ENCODE peak calls at places on chromosomes 16 and 17, in seven cellular contexts. V is mesendoderm, B is neuronal stem cell, S is mesenchymal stem cell, K is IMR-90, F is trophoblast cell, Y is H1. Q is an unnamed sample.

GRCh38 chr16:67396159-67396774 is 3.0 kb upstream of the TPPP3 start:
- DNase-seq in V (peak), B (peak), S (peak), K (peak), F (peak), Y (peak), Q (peak)

GRCh38 chr17:20174588-20175265 is 165.6 kb downstream of the SPECC1 start:
- DNase-seq in V (no peak), B (no peak), S (peak), K (peak), F (peak), Y (no peak), Q (no peak)

GRCh38 chr16:56871172-56871593 is 6.2 kb downstream of the SLC12A3 start:
- DNase-seq in V (no peak), B (no peak), S (peak), K (peak), F (peak), Y (no peak), Q (no peak)

GRCh38 chr16:4136229-4136813 is 20.1 kb upstream of the ADCY9 start:
- DNase-seq in V (peak), B (no peak), S (no peak), K (no peak), F (peak), Y (no peak), Q (peak)

GRCh38 chr17:78583091-78583490 is 5.9 kb upstream of the DNAH17 start:
- DNase-seq in V (peak), B (no peak), S (peak), K (no peak), F (peak), Y (no peak), Q (peak)

GRCh38 chr16:26645629-26646028 is 421.1 kb upstream of the C16orf82 start:
- DNase-seq in V (peak), B (peak), S (no peak), K (no peak), F (no peak), Y (peak), Q (peak)

GRCh38 chr17:77631307-77631706 is 327.2 kb upstream of the TNRC6C start:
- DNase-seq in V (no peak), B (no peak), S (no peak), K (no peak), F (no peak), Y (no peak), Q (no peak)

GRCh38 chr17:43766413-43767052 is 7.9 kb upstream of the SOST start:
- DNase-seq in V (peak), B (peak), S (peak), K (peak), F (peak), Y (peak), Q (peak)

GRCh38 chr17:39213852-39214251 is 11.9 kb downstream of the STAC2 start:
- DNase-seq in V (peak), B (no peak), S (no peak), K (peak), F (peak), Y (no peak), Q (no peak)

GRCh38 chr17:55444471-55445441 is 23.1 kb upstream of the MMD start:
- DNase-seq in V (no peak), B (no peak), S (peak), K (peak), F (no peak), Y (no peak), Q (no peak)

GRCh38 chr16:10736926-10737625 is 6.6 kb upstream of the NUBP1 start:
- DNase-seq in V (peak), B (peak), S (peak), K (peak), F (peak), Y (peak), Q (peak)

GRCh38 chr17:3475812-3476686 is at the start of gene ASPA:
- DNase-seq in V (no peak), B (no peak), S (no peak), K (peak), F (no peak), Y (no peak), Q (no peak)

GRCh38 chr17:2680961-2681360 is 30.6 kb downstream of the CLUH start:
- DNase-seq in V (no peak), B (no peak), S (no peak), K (no peak), F (no peak), Y (no peak), Q (no peak)

GRCh38 chr16:82699262-82699661 is 72.5 kb downstream of the CDH13 start:
- DNase-seq in V (no peak), B (no peak), S (no peak), K (no peak), F (no peak), Y (no peak), Q (no peak)

GRCh38 chr17:4014148-4014927 is 50.1 kb upstream of the ATP2A3 start:
- DNase-seq in V (no peak), B (no peak), S (no peak), K (no peak), F (no peak), Y (no peak), Q (no peak)

GRCh38 chr17:7292729-7293128 is 1.7 kb downstream of the YBX2 start:
- DNase-seq in V (no peak), B (no peak), S (no peak), K (no peak), F (no peak), Y (no peak), Q (no peak)

GRCh38 chr17:28864991-28865849 is 10.4 kb downstream of the ERAL1 start:
- DNase-seq in V (peak), B (no peak), S (no peak), K (no peak), F (peak), Y (no peak), Q (no peak)

GRCh38 chr16:29007865-29008593 is 23.2 kb downstream of the LAT start:
- DNase-seq in V (no peak), B (no peak), S (no peak), K (peak), F (no peak), Y (no peak), Q (no peak)

GRCh38 chr17:37698132-37698615 is 46.7 kb downstream of the HNF1B start:
- DNase-seq in V (no peak), B (no peak), S (peak), K (peak), F (no peak), Y (no peak), Q (no peak)

GRCh38 chr17:37124074-37124824 is 175.5 kb downstream of the AATF start:
- DNase-seq in V (peak), B (no peak), S (peak), K (peak), F (no peak), Y (no peak), Q (no peak)

GRCh38 chr17:81123052-81124048 is 42.0 kb upstream of the PVALEF start:
- DNase-seq in V (no peak), B (no peak), S (no peak), K (no peak), F (no peak), Y (no peak), Q (no peak)

GRCh38 chr16:27366687-27367462 is 35.1 kb upstream of the IL21R start:
- DNase-seq in V (no peak), B (no peak), S (no peak), K (no peak), F (no peak), Y (no peak), Q (no peak)

GRCh38 chr17:29148790-29149430 is 31.3 kb downstream of the MYO18A start:
- DNase-seq in V (peak), B (peak), S (peak), K (peak), F (peak), Y (peak), Q (peak)

GRCh38 chr16:11977206-11978041 is 890 bp downstream of the SNX29 start:
- DNase-seq in V (no peak), B (no peak), S (peak), K (peak), F (no peak), Y (peak), Q (no peak)

GRCh38 chr16:81866820-81867440 is 87.8 kb downstream of the PLCG2 start:
- DNase-seq in V (no peak), B (no peak), S (no peak), K (no peak), F (peak), Y (no peak), Q (no peak)

GRCh38 chr16:77359065-77359502 is 75.8 kb downstream of the ADAMTS18 start:
- DNase-seq in V (no peak), B (peak), S (peak), K (peak), F (no peak), Y (no peak), Q (no peak)

GRCh38 chr17:63696381-63696961 is 3.5 kb downstream of the LIMD2 start:
- DNase-seq in V (peak), B (peak), S (peak), K (no peak), F (peak), Y (peak), Q (peak)

GRCh38 chr16:85225721-85226120 is 113.4 kb upstream of the CIBAR2 start:
- DNase-seq in V (no peak), B (no peak), S (no peak), K (no peak), F (no peak), Y (no peak), Q (no peak)

GRCh38 chr17:6488008-6488539 is 43.8 kb downstream of the PIMREG start:
- DNase-seq in V (peak), B (no peak), S (no peak), K (no peak), F (peak), Y (no peak), Q (no peak)

GRCh38 chr17:78409191-78409621 is 30.8 kb downstream of the PGS1 start:
- DNase-seq in V (no peak), B (no peak), S (no peak), K (no peak), F (no peak), Y (no peak), Q (no peak)

GRCh38 chr16:3007059-3007956 is 5.4 kb upstream of the CLDN9 start:
- DNase-seq in V (peak), B (no peak), S (no peak), K (no peak), F (no peak), Y (no peak), Q (peak)

GRCh38 chr16:12387311-12387710 is 410.8 kb downstream of the SNX29 start:
- DNase-seq in V (no peak), B (no peak), S (no peak), K (no peak), F (no peak), Y (no peak), Q (no peak)

GRCh38 chr16:66517586-66518263 is 32.2 kb downstream of the TK2 start:
- DNase-seq in V (no peak), B (no peak), S (no peak), K (no peak), F (no peak), Y (no peak), Q (no peak)

GRCh38 chr17:78664476-78665384 is 87.5 kb upstream of the DNAH17 start:
- DNase-seq in V (no peak), B (no peak), S (peak), K (peak), F (peak), Y (no peak), Q (no peak)

GRCh38 chr16:30382398-30383015 is at the start of gene SEPTIN1:
- DNase-seq in V (no peak), B (no peak), S (no peak), K (no peak), F (no peak), Y (no peak), Q (no peak)

GRCh38 chr17:77180503-77181330 is 39.9 kb downstream of the SEC14L1 start:
- DNase-seq in V (no peak), B (no peak), S (no peak), K (no peak), F (no peak), Y (no peak), Q (no peak)

GRCh38 chr16:50812046-50812445 is 70.2 kb downstream of the CYLD start:
- DNase-seq in V (no peak), B (no peak), S (no peak), K (no peak), F (no peak), Y (no peak), Q (no peak)
- H2BK120ac ChIP-seq in V (no peak), B (no peak), S (no peak), K (no peak), F (no peak), Y (no peak), Q (no peak)

GRCh38 chr16:189604-190186 is 9.4 kb downstream of the HBQ1 start:
- DNase-seq in V (no peak), B (no peak), S (no peak), K (no peak), F (no peak), Y (no peak), Q (no peak)

GRCh38 chr16:185691-186090 is 5.4 kb downstream of the HBQ1 start:
- DNase-seq in V (no peak), B (no peak), S (no peak), K (no peak), F (no peak), Y (no peak), Q (no peak)

GRCh38 chr16:187330-187729 is 7.1 kb downstream of the HBQ1 start:
- DNase-seq in V (no peak), B (no peak), S (no peak), K (no peak), F (no peak), Y (no peak), Q (no peak)

GRCh38 chr16:191783-192294 is 11.6 kb downstream of the HBQ1 start:
- DNase-seq in V (no peak), B (no peak), S (no peak), K (peak), F (peak), Y (no peak), Q (no peak)

DNA sequence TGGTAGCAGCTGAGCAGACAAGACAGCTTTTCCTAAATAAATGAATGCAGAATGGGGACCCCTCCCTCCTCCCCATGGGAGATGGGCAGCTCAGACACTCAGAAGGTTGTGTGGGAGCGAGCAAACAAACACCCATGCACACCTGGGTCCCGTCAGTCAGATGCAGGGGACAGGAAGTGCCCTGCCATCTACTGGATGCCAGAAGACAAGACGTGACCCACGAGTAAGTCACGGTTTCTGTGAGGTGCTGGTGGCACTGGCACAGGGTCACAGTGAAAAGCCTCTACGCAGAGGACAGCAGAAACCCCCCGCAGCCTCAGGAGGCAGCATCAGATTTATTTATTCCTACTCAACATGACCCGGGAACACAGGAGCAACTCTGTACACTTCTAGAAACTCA is 8.4 kb downstream of the HBQ1 start:
- DNase-seq in V (peak), B (no peak), S (no peak), K (no peak), F (no peak), Y (no peak), Q (no peak)
- H3K4ac ChIP-seq in V (no peak), B (no peak), S (no peak), K (no peak), F (no peak), Y (no peak), Q (no peak)

GRCh38 chr17:32731556-32732295 is 145.2 kb downstream of the MYO1D start:
- DNase-seq in V (no peak), B (no peak), S (no peak), K (no peak), F (no peak), Y (no peak), Q (no peak)
- H2BK120ac ChIP-seq in V (no peak), B (no peak), S (no peak), K (no peak), F (no peak), Y (no peak), Q (no peak)

DNA sequence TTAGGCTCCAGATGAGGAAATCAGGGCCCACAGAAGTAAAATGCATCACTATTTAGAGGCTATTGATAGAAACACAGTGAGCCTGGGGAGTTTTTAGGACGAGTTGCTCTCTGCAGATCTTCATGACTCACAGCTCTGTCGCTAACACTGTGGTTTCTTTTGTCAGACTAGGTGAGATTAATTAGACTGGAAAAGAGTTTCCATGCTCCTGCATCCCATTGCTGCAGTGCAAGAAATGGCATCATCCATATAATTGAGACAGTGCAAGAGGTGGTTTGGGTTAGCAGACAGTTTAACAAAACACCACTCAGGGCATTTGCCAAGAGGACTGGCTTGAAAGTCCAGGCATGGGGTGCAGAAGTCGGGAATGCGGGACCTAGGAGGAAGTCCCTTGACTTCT is 198.8 kb upstream of the CACNG5 start:
- DNase-seq in V (no peak), B (no peak), S (peak), K (peak), F (no peak), Y (no peak), Q (no peak)
- H3K4ac ChIP-seq in V (no peak), B (no peak), S (no peak), K (no peak), F (no peak), Y (no peak), Q (no peak)

DNA sequence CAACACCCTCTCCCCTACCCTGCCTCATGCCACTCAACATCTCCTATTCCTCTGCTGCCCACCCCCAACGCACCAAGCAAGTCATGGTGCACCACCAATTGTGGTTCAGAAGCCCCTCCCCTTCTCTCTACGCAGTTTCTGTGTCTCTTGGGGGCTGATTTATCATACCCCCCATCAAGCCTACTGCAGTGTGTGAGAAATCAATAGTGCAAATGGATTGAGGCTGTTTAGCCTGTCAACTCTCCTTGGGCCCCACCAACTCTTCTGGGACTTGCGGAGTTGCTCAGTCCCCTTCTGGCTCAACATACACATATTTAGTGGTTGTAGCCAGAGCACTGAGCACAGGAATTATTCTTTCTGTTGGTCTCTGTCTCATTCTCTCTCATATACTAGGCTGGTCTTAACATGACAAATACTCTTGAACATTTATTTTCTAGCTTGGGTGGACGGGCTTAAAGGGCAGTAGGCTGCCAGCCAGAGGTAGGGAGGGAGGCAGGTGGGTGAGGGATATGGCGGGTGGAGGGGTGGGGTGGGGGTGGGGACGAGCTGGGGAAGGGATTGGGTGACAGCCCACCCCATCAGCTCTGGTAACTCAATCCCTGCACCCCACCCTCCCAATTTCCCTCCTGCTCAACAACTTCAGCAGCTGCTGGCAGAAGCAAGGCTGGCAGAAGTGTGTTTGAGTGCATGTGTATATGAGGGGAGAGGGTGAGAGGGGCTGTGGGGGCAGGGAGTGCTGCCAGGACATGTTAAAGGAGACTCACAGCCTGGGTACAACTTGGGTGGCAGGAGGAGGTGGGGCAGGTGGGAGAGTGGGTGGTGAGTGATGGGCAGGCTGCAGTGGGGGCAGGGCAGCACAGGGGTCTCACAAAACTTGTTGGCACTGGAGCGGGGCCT is 4.9 kb downstream of the RARA start:
- DNase-seq in V (no peak), B (no peak), S (no peak), K (no peak), F (no peak), Y (no peak), Q (no peak)
- H2BK120ac ChIP-seq in V (no peak), B (no peak), S (peak), K (peak), F (no peak), Y (no peak), Q (no peak)

DNA sequence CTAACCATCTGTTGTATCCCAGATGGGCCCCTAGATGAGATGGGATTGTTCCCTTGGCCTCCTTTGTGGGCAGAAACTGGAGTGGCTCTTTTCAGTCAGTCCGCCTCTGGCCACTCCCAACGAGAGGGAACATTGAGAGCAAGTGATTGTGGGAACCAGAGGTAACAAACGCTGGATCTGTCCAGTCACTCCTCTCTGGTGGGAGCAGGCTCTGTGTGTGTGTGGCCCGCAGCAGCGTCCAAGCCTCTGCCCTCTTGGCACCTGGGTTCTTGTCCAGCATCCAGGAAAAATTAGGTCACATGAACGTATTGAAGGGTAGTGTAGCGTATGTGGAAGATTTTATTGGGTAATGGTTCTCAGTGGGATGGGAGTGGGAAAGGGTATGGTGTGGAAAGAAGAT is 101.9 kb upstream of the COX10 start:
- DNase-seq in V (no peak), B (no peak), S (no peak), K (no peak), F (no peak), Y (no peak), Q (no peak)
- H3K4ac ChIP-seq in V (no peak), B (no peak), S (no peak), K (no peak), F (no peak), Y (no peak), Q (no peak)

GRCh38 chr17:27754549-27754948 is 45.8 kb downstream of the NOS2 start:
- DNase-seq in V (no peak), B (no peak), S (no peak), K (no peak), F (no peak), Y (no peak), Q (peak)
- H2BK120ac ChIP-seq in V (no peak), B (no peak), S (no peak), K (no peak), F (no peak), Y (no peak), Q (no peak)